ENCODE peak calls at places on chromosomes 2 and 18, in nine cellular contexts. One of them, this sample, is unnamed.

GRCh38 chr2:32067549-32067948 is 4.2 kb downstream of the SPAST start:
- DNase-seq in PC-9: no peak
- DNase-seq in keratinocyte: no peak
- DNase-seq in stomach: no peak
- DNase-seq in body of pancreas: no peak
- DNase-seq in cardiac muscle cell: no peak
- DNase-seq in WERI-Rb-1: no peak
- DNase-seq in HL-60: no peak
- DNase-seq in heart left ventricle: no peak
- DNase-seq in this sample: no peak

GRCh38 chr2:179613701-179614100 is 247.7 kb downstream of the ZNF385B start:
- DNase-seq in PC-9: no peak
- DNase-seq in keratinocyte: peak
- DNase-seq in HL-60: no peak
- DNase-seq in body of pancreas: peak
- DNase-seq in cardiac muscle cell: peak
- DNase-seq in stomach: no peak
- DNase-seq in WERI-Rb-1: no peak
- DNase-seq in heart left ventricle: no peak
- DNase-seq in this sample: no peak

GRCh38 chr18:37604032-37604431 is 38.4 kb upstream of the CELF4 start:
- DNase-seq in stomach: no peak
- DNase-seq in HL-60: no peak
- DNase-seq in keratinocyte: no peak
- DNase-seq in PC-9: no peak
- DNase-seq in heart left ventricle: no peak
- DNase-seq in WERI-Rb-1: no peak
- DNase-seq in body of pancreas: no peak
- DNase-seq in cardiac muscle cell: no peak
- DNase-seq in this sample: no peak

GRCh38 chr18:55152801-55153200 is 193.5 kb upstream of the CCDC68 start:
- DNase-seq in heart left ventricle: no peak
- DNase-seq in HL-60: no peak
- DNase-seq in WERI-Rb-1: no peak
- DNase-seq in cardiac muscle cell: peak
- DNase-seq in keratinocyte: no peak
- DNase-seq in body of pancreas: no peak
- DNase-seq in PC-9: no peak
- DNase-seq in stomach: no peak
- DNase-seq in this sample: no peak

GRCh38 chr2:105712166-105712915 is 32.4 kb upstream of the NCK2 start:
- DNase-seq in cardiac muscle cell: peak
- DNase-seq in body of pancreas: no peak
- DNase-seq in keratinocyte: peak
- DNase-seq in stomach: no peak
- DNase-seq in PC-9: no peak
- DNase-seq in heart left ventricle: no peak
- DNase-seq in WERI-Rb-1: peak
- DNase-seq in HL-60: no peak
- DNase-seq in this sample: no peak

GRCh38 chr2:74223941-74224770 is 25.7 kb downstream of the MTHFD2 start:
- DNase-seq in HL-60: no peak
- DNase-seq in cardiac muscle cell: no peak
- DNase-seq in heart left ventricle: no peak
- DNase-seq in keratinocyte: no peak
- DNase-seq in stomach: peak
- DNase-seq in WERI-Rb-1: no peak
- DNase-seq in PC-9: no peak
- DNase-seq in body of pancreas: no peak
- DNase-seq in this sample: no peak

GRCh38 chr18:49275448-49275847 is 185.0 kb downstream of the DYM start:
- DNase-seq in stomach: no peak
- DNase-seq in HL-60: no peak
- DNase-seq in WERI-Rb-1: no peak
- DNase-seq in PC-9: no peak
- DNase-seq in heart left ventricle: no peak
- DNase-seq in cardiac muscle cell: no peak
- DNase-seq in body of pancreas: no peak
- DNase-seq in keratinocyte: no peak
- DNase-seq in this sample: no peak

GRCh38 chr18:44309185-44309584 is 371.5 kb upstream of the SETBP1 start:
- DNase-seq in PC-9: no peak
- DNase-seq in cardiac muscle cell: peak
- DNase-seq in keratinocyte: no peak
- DNase-seq in body of pancreas: no peak
- DNase-seq in stomach: no peak
- DNase-seq in HL-60: no peak
- DNase-seq in WERI-Rb-1: no peak
- DNase-seq in heart left ventricle: no peak
- DNase-seq in this sample: no peak

GRCh38 chr2:238557855-238558435 is 131.2 kb downstream of the ASB1 start:
- DNase-seq in HL-60: no peak
- DNase-seq in body of pancreas: no peak
- DNase-seq in heart left ventricle: no peak
- DNase-seq in cardiac muscle cell: no peak
- DNase-seq in WERI-Rb-1: no peak
- DNase-seq in stomach: no peak
- DNase-seq in keratinocyte: no peak
- DNase-seq in PC-9: no peak
- DNase-seq in this sample: no peak

GRCh38 chr2:36800381-36800780 is 103.9 kb downstream of the VIT start:
- DNase-seq in keratinocyte: no peak
- DNase-seq in PC-9: no peak
- DNase-seq in WERI-Rb-1: no peak
- DNase-seq in HL-60: no peak
- DNase-seq in heart left ventricle: no peak
- DNase-seq in body of pancreas: no peak
- DNase-seq in stomach: no peak
- DNase-seq in cardiac muscle cell: no peak
- DNase-seq in this sample: no peak

GRCh38 chr2:136932700-136933099 is 167.4 kb downstream of the THSD7B start:
- DNase-seq in PC-9: no peak
- DNase-seq in cardiac muscle cell: no peak
- DNase-seq in HL-60: peak
- DNase-seq in body of pancreas: no peak
- DNase-seq in WERI-Rb-1: peak
- DNase-seq in heart left ventricle: no peak
- DNase-seq in keratinocyte: no peak
- DNase-seq in stomach: no peak
- DNase-seq in this sample: no peak

GRCh38 chr18:25310045-25310444 is 41.9 kb downstream of the ZNF521 start:
- DNase-seq in stomach: no peak
- DNase-seq in cardiac muscle cell: peak
- DNase-seq in WERI-Rb-1: no peak
- DNase-seq in body of pancreas: no peak
- DNase-seq in PC-9: no peak
- DNase-seq in keratinocyte: no peak
- DNase-seq in HL-60: no peak
- DNase-seq in heart left ventricle: no peak
- DNase-seq in this sample: no peak

GRCh38 chr2:198374375-198375072 is 570.1 kb downstream of the PLCL1 start:
- DNase-seq in keratinocyte: peak
- DNase-seq in cardiac muscle cell: peak
- DNase-seq in heart left ventricle: no peak
- DNase-seq in HL-60: peak
- DNase-seq in PC-9: no peak
- DNase-seq in WERI-Rb-1: peak
- DNase-seq in stomach: no peak
- DNase-seq in body of pancreas: peak
- DNase-seq in this sample: no peak

GRCh38 chr2:190984595-190984994 is 29.4 kb downstream of the STAT1 start:
- DNase-seq in heart left ventricle: no peak
- DNase-seq in keratinocyte: no peak
- DNase-seq in HL-60: no peak
- DNase-seq in WERI-Rb-1: no peak
- DNase-seq in PC-9: no peak
- DNase-seq in cardiac muscle cell: peak
- DNase-seq in body of pancreas: no peak
- DNase-seq in stomach: no peak
- DNase-seq in this sample: no peak

GRCh38 chr2:112839407-112840067 is 3.0 kb upstream of the IL1B start:
- DNase-seq in body of pancreas: no peak
- DNase-seq in heart left ventricle: no peak
- DNase-seq in PC-9: no peak
- DNase-seq in stomach: no peak
- DNase-seq in WERI-Rb-1: no peak
- DNase-seq in cardiac muscle cell: peak
- DNase-seq in HL-60: peak
- DNase-seq in keratinocyte: no peak
- DNase-seq in this sample: no peak

GRCh38 chr18:45447364-45448265 is 167.7 kb upstream of the SLC14A2 start:
- DNase-seq in WERI-Rb-1: no peak
- DNase-seq in heart left ventricle: no peak
- DNase-seq in HL-60: no peak
- DNase-seq in PC-9: no peak
- DNase-seq in keratinocyte: no peak
- DNase-seq in stomach: no peak
- DNase-seq in cardiac muscle cell: no peak
- DNase-seq in body of pancreas: no peak
- DNase-seq in this sample: no peak

DNA sequence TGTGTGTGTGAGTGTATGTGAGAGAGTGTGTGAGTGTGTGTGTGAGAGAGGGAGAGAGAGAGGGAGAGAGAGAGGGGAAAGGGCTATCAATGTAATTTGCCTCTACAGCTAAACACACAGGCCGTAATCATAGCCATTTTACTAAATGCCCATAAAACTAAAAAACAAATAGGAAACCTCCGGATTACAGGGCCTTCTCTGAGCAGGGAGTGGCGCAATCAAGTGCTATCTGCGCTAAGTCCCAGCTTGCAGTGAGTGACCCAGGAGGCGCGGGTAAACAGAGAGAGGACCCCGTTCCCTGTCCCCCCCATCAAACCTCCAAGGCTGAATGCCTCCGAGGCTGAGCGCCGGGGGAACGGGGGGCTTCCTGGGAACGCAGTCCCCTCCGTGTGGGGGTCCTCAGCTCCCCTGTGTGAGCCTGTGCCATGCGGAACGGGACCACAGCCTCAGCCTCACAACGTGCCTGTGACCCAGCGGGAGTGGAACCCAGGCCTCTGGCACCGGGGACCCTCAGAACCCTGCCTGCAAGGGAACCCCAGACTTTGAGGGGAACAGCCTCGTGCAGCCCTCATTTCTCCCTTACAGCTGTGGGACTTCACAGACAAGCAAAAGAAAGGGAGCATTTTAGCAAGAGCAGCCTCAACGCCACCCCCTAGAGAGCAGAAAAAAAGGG is 54.7 kb upstream of the ID2 start:
- DNase-seq in WERI-Rb-1: no peak
- DNase-seq in PC-9: no peak
- DNase-seq in keratinocyte: no peak
- DNase-seq in cardiac muscle cell: no peak
- DNase-seq in HL-60: no peak
- DNase-seq in heart left ventricle: no peak
- DNase-seq in stomach: no peak
- DNase-seq in body of pancreas: no peak
- DNase-seq in this sample: no peak
- TF ChIP-seq CTCF in WERI-Rb-1: no peak
- TF ChIP-seq CTCF in PC-9: no peak
- TF ChIP-seq CTCF in keratinocyte: no peak
- TF ChIP-seq CTCF in cardiac muscle cell: no peak
- TF ChIP-seq CTCF in HL-60: no peak
- TF ChIP-seq CTCF in heart left ventricle: no peak
- TF ChIP-seq CTCF in stomach: no peak
- TF ChIP-seq CTCF in body of pancreas: no peak
- TF ChIP-seq CTCF in this sample: no peak

DNA sequence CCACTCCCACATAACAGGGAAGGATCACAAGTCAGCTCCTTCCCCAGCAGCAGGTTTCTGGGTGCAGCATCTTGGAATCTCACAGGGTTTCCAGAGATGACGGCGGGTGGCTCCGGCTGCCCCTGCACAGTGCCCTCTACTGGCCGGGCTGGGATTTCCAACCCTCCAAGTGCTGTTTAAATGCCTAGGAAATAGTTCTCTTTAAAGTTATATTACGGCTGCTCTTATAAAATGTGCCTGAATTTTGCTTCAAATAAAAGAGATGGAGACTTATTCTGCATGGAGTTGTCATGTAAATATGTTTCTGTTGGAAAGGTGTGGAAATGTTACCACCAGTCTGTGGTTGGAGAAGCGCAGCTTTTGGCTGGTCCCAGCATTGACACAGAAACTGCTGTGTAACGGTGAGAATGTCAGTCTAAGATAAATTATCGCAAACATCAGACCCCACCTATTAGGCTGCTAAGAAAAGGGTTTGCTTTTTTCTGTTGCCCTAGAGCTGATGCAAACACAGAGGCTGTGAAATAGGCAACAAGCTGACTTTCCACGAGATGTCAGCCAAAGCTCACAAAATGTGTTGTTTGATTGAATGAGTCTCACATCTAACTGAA is 3.3 kb upstream of the HJURP start:
- DNase-seq in cardiac muscle cell: peak
- DNase-seq in heart left ventricle: no peak
- DNase-seq in body of pancreas: no peak
- DNase-seq in keratinocyte: no peak
- DNase-seq in HL-60: peak
- DNase-seq in stomach: peak
- DNase-seq in WERI-Rb-1: no peak
- DNase-seq in PC-9: no peak
- DNase-seq in this sample: no peak
- TF ChIP-seq CTCF in cardiac muscle cell: peak
- TF ChIP-seq CTCF in heart left ventricle: peak
- TF ChIP-seq CTCF in body of pancreas: peak
- TF ChIP-seq CTCF in keratinocyte: peak
- TF ChIP-seq CTCF in HL-60: peak
- TF ChIP-seq CTCF in stomach: no peak
- TF ChIP-seq CTCF in WERI-Rb-1: peak
- TF ChIP-seq CTCF in PC-9: peak
- TF ChIP-seq CTCF in this sample: peak

DNA sequence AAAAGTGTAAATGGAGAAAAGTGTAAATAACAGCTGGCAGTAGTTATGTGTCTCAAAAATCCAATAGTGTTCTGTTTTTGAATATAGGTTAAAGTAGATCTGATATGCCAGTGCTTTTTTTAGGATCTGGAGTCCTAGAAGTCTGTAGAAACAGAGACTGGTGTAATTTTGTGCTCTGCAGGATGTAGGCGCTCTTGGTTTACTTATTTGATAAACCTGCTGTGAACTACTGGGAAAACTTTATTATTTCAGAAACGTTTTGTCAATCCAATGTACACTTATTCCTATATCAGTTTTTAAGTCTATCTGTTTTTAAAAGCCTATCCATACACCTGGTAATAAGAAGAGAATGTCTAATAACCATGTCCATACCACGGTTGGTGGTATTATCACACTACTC is 530.8 kb upstream of the ZNF804A start:
- DNase-seq in PC-9: no peak
- DNase-seq in heart left ventricle: no peak
- DNase-seq in cardiac muscle cell: no peak
- DNase-seq in HL-60: no peak
- DNase-seq in WERI-Rb-1: no peak
- DNase-seq in stomach: no peak
- DNase-seq in keratinocyte: no peak
- DNase-seq in body of pancreas: no peak
- DNase-seq in this sample: no peak
- TF ChIP-seq CTCF in PC-9: peak
- TF ChIP-seq CTCF in heart left ventricle: no peak
- TF ChIP-seq CTCF in cardiac muscle cell: no peak
- TF ChIP-seq CTCF in HL-60: no peak
- TF ChIP-seq CTCF in WERI-Rb-1: no peak
- TF ChIP-seq CTCF in stomach: no peak
- TF ChIP-seq CTCF in keratinocyte: no peak
- TF ChIP-seq CTCF in body of pancreas: peak
- TF ChIP-seq CTCF in this sample: no peak

GRCh38 chr2:79235135-79235534 is 75.6 kb upstream of the REG3A start:
- DNase-seq in body of pancreas: no peak
- DNase-seq in stomach: no peak
- DNase-seq in keratinocyte: no peak
- DNase-seq in cardiac muscle cell: no peak
- DNase-seq in WERI-Rb-1: no peak
- DNase-seq in HL-60: no peak
- DNase-seq in PC-9: no peak
- DNase-seq in heart left ventricle: no peak
- DNase-seq in this sample: no peak
- TF ChIP-seq CTCF in body of pancreas: peak
- TF ChIP-seq CTCF in stomach: no peak
- TF ChIP-seq CTCF in keratinocyte: no peak
- TF ChIP-seq CTCF in cardiac muscle cell: no peak
- TF ChIP-seq CTCF in WERI-Rb-1: peak
- TF ChIP-seq CTCF in HL-60: peak
- TF ChIP-seq CTCF in PC-9: peak
- TF ChIP-seq CTCF in heart left ventricle: no peak
- TF ChIP-seq CTCF in this sample: no peak